ENCODE peak calls at places on chromosomes 4 and X, in seven cellular contexts. S is AG10803, W is IMR-90, I is astrocyte of the spinal cord, Y is transverse colon, J is left lung, Q is progenitor cell of endocrine pancreas. D is an unnamed sample.

GRCh38 chr4:53960843-53961242 is 103.6 kb downstream of the CHIC2 start:
- DNase-seq in S (no peak), W (no peak), I (no peak), Y (no peak), J (no peak), Q (no peak), D (no peak)

GRCh38 chrX:152588206-152588605 is 49.5 kb upstream of the GABRQ start:
- DNase-seq in S (no peak), W (no peak), I (peak; percentile 0), Y (no peak), J (no peak), Q (no peak), D (no peak)

GRCh38 chr4:2075171-2075986 is 16.3 kb downstream of the NAT8L start:
- DNase-seq in S (no peak), W (no peak), I (no peak), Y (no peak), J (peak; percentile 18), Q (no peak), D (no peak)

GRCh38 chr4:143921160-143921559 is 15.8 kb upstream of the GYPE start:
- DNase-seq in S (no peak), W (no peak), I (no peak), Y (no peak), J (no peak), Q (no peak), D (no peak)

GRCh38 chrX:68833448-68833805 is 4.6 kb downstream of the EFNB1 start:
- DNase-seq in S (no peak), W (no peak), I (no peak), Y (no peak), J (no peak), Q (no peak), D (no peak)

GRCh38 chr4:38782452-38783108 is at the start of gene TLR10:
- DNase-seq in S (peak; percentile 40), W (peak; percentile 52), I (peak; percentile 48), Y (peak; percentile 46), J (no peak), Q (peak; percentile 23), D (no peak)

GRCh38 chrX:112644713-112645112 is 35.0 kb downstream of the LHFPL1 start:
- DNase-seq in S (no peak), W (no peak), I (no peak), Y (no peak), J (no peak), Q (no peak), D (no peak)

GRCh38 chr4:115152081-115152480 is 38.7 kb upstream of the NDST4 start:
- DNase-seq in S (no peak), W (no peak), I (no peak), Y (no peak), J (no peak), Q (no peak), D (no peak)

GRCh38 chrX:77085372-77085771 is 361.8 kb upstream of the FGF16 start:
- DNase-seq in S (no peak), W (no peak), I (no peak), Y (no peak), J (no peak), Q (no peak), D (no peak)

GRCh38 chrX:84634201-84634782 is 132.0 kb upstream of the HDX start:
- DNase-seq in S (no peak), W (no peak), I (no peak), Y (no peak), J (no peak), Q (no peak), D (no peak)

GRCh38 chr4:73895201-73896177 is 26.3 kb downstream of the CXCL1 start:
- DNase-seq in S (no peak), W (peak; percentile 42), I (no peak), Y (peak; percentile 18), J (no peak), Q (no peak), D (no peak)

GRCh38 chrX:12309733-12310054 is 171.4 kb downstream of the FRMPD4 start:
- DNase-seq in S (no peak), W (no peak), I (no peak), Y (no peak), J (no peak), Q (no peak), D (no peak)

GRCh38 chr4:38396845-38397547 is 267.0 kb upstream of the KLF3 start:
- DNase-seq in S (no peak), W (no peak), I (no peak), Y (no peak), J (no peak), Q (no peak), D (no peak)

GRCh38 chr4:168604496-168605373 is 107.9 kb downstream of the PALLD start:
- DNase-seq in S (peak; percentile 94), W (peak; percentile 87), I (peak; percentile 90), Y (no peak), J (no peak), Q (no peak), D (no peak)

GRCh38 chrX:44954562-44954961 is 81.6 kb downstream of the KDM6A start:
- DNase-seq in S (no peak), W (no peak), I (no peak), Y (no peak), J (no peak), Q (no peak), D (no peak)

GRCh38 chr4:125390126-125390525 is 75.4 kb downstream of the FAT4 start:
- DNase-seq in S (peak; percentile 85), W (peak; percentile 85), I (peak; percentile 86), Y (no peak), J (no peak), Q (no peak), D (no peak)

GRCh38 chr4:108272046-108272445 is 103.3 kb upstream of the LEF1 start:
- DNase-seq in S (no peak), W (peak; percentile 5), I (peak; percentile 5), Y (no peak), J (no peak), Q (no peak), D (no peak)

GRCh38 chr4:102541708-102542107 is 40.5 kb downstream of the NFKB1 start:
- DNase-seq in S (no peak), W (no peak), I (no peak), Y (peak; percentile 20), J (no peak), Q (no peak), D (peak; percentile 21)

GRCh38 chr4:165199722-165200121 is 7.6 kb upstream of the KLHL2 start:
- DNase-seq in S (peak; percentile 64), W (no peak), I (peak; percentile 68), Y (no peak), J (no peak), Q (no peak), D (no peak)

GRCh38 chr4:17324431-17324830 is 187.5 kb downstream of the QDPR start:
- DNase-seq in S (peak; percentile 72), W (peak; percentile 77), I (peak; percentile 70), Y (peak; percentile 11), J (no peak), Q (no peak), D (peak; percentile 19)

GRCh38 chr4:159171287-159171686 is 68.4 kb downstream of the RAPGEF2 start:
- DNase-seq in S (no peak), W (no peak), I (no peak), Y (no peak), J (no peak), Q (no peak), D (no peak)

GRCh38 chrX:10725071-10725470 is 104.7 kb upstream of the MID1 start:
- DNase-seq in S (no peak), W (peak; percentile 4), I (no peak), Y (no peak), J (no peak), Q (no peak), D (no peak)
- TF ChIP-seq CTCF in S (no peak), W (peak; percentile 22), I (peak; percentile 26), Y (peak; percentile 14), J (peak; percentile 18), Q (peak; percentile 48), D (peak; percentile 65)

GRCh38 chr4:171674781-171675180 is 138.4 kb upstream of the GALNTL6 start:
- DNase-seq in S (no peak), W (no peak), I (no peak), Y (no peak), J (no peak), Q (no peak), D (no peak)
- TF ChIP-seq CTCF in S (no peak), W (no peak), I (no peak), Y (no peak), J (no peak), Q (no peak), D (no peak)

GRCh38 chrX:153926863-153927685 is 1.0 kb upstream of the ARHGAP4 start:
- DNase-seq in S (peak; percentile 30), W (peak; percentile 10), I (no peak), Y (peak; percentile 77), J (peak; percentile 79), Q (no peak), D (no peak)

GRCh38 chrX:153926594-153926862 is 464 bp upstream of the ARHGAP4 start:
- DNase-seq in S (no peak), W (no peak), I (no peak), Y (no peak), J (no peak), Q (no peak), D (no peak)

GRCh38 chrX:153928846-153929245 is 2.8 kb upstream of the ARHGAP4 start:
- DNase-seq in S (no peak), W (no peak), I (no peak), Y (no peak), J (no peak), Q (no peak), D (no peak)

GRCh38 chrX:153927936-153928760 is 2.1 kb upstream of the ARHGAP4 start:
- DNase-seq in S (peak; percentile 98), W (peak; percentile 98), I (peak; percentile 99), Y (peak; percentile 96), J (peak; percentile 97), Q (peak; percentile 83), D (peak; percentile 91)

GRCh38 chrX:153927686-153927935 is 1.5 kb upstream of the ARHGAP4 start:
- DNase-seq in S (peak; percentile 8), W (no peak), I (no peak), Y (no peak), J (no peak), Q (no peak), D (no peak)
- TF ChIP-seq CTCF in S (no peak), W (no peak), I (no peak), Y (no peak), J (no peak), Q (no peak), D (no peak)

GRCh38 chrX:14028473-14028872 is 1.2 kb downstream of the GEMIN8 start:
- DNase-seq in S (no peak), W (no peak), I (no peak), Y (no peak), J (no peak), Q (no peak), D (no peak)

GRCh38 chrX:14030248-14030592 is 528 bp upstream of the GEMIN8 start:
- DNase-seq in S (peak; percentile 58), W (peak; percentile 64), I (peak; percentile 52), Y (no peak), J (no peak), Q (no peak), D (no peak)

GRCh38 chrX:14029425-14030247 is at the start of gene GEMIN8:
- DNase-seq in S (peak; percentile 88), W (peak; percentile 91), I (peak; percentile 92), Y (peak; percentile 91), J (peak; percentile 92), Q (peak; percentile 71), D (peak; percentile 83)

GRCh38 chrX:14029039-14029424 is 660 bp downstream of the GEMIN8 start:
- DNase-seq in S (no peak), W (no peak), I (no peak), Y (no peak), J (no peak), Q (no peak), D (no peak)

DNA sequence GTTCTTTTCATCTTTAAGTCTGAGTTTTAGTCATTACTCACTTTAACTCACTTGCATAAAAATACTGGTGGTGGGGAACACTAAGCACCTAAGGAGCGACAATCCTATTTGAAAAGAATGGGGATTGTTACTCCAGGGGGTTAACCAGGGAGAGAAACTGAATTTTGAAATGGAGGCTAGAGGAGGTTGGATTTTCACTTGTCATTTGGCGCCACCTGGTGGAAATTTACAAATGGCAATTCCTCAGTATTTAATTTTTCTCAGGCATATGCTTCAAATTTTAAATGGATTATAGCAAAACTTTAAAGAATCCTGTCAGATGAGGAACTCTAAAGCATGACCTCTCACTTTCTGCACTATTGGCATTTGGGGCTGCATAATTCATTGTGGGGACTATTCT is 2.7 kb upstream of the GEMIN8 start:
- DNase-seq in S (peak; percentile 55), W (peak; percentile 61), I (peak; percentile 56), Y (peak; percentile 52), J (no peak), Q (no peak), D (no peak)
- TF ChIP-seq CTCF in S (peak; percentile 55), W (peak; percentile 91), I (peak; percentile 60), Y (peak; percentile 81), J (peak; percentile 73), Q (peak; percentile 69), D (peak; percentile 79)